ENCODE peak calls at places on chromosomes 2 and 18, in nine cellular contexts. One of them, this sample, is unnamed.

GRCh38 chr2:231922945-231923344 is 3.3 kb downstream of the NPPC start:
- DNase-seq in GM23338: no peak
- DNase-seq in left lung: no peak
- DNase-seq in AG04449: no peak
- DNase-seq in glutamatergic neuron: no peak
- DNase-seq in uterus: no peak
- DNase-seq in activated CD8-positive, alpha-beta T cell treated with anti-CD3 and anti-CD28 coated beads for 36 hours: no peak
- DNase-seq in WTC11: no peak
- DNase-seq in GM10248: no peak
- DNase-seq in this sample: peak

GRCh38 chr2:4780679-4781078 is 911.5 kb upstream of the SOX11 start:
- DNase-seq in AG04449: no peak
- DNase-seq in activated CD8-positive, alpha-beta T cell treated with anti-CD3 and anti-CD28 coated beads for 36 hours: no peak
- DNase-seq in GM10248: no peak
- DNase-seq in GM23338: no peak
- DNase-seq in glutamatergic neuron: no peak
- DNase-seq in uterus: no peak
- DNase-seq in left lung: no peak
- DNase-seq in WTC11: no peak
- DNase-seq in this sample: no peak

GRCh38 chr2:165877565-165878550 is 75.7 kb downstream of the TTC21B start:
- DNase-seq in GM10248: peak
- DNase-seq in activated CD8-positive, alpha-beta T cell treated with anti-CD3 and anti-CD28 coated beads for 36 hours: peak
- DNase-seq in glutamatergic neuron: no peak
- DNase-seq in WTC11: no peak
- DNase-seq in AG04449: peak
- DNase-seq in GM23338: no peak
- DNase-seq in left lung: no peak
- DNase-seq in uterus: no peak
- DNase-seq in this sample: no peak

GRCh38 chr2:26150243-26150642 is 22.6 kb upstream of the GAREM2 start:
- DNase-seq in GM23338: no peak
- DNase-seq in GM10248: no peak
- DNase-seq in left lung: no peak
- DNase-seq in WTC11: no peak
- DNase-seq in AG04449: no peak
- DNase-seq in uterus: no peak
- DNase-seq in activated CD8-positive, alpha-beta T cell treated with anti-CD3 and anti-CD28 coated beads for 36 hours: no peak
- DNase-seq in glutamatergic neuron: no peak
- DNase-seq in this sample: no peak

GRCh38 chr2:88735853-88736252 is 44.4 kb downstream of the RPIA start:
- DNase-seq in AG04449: no peak
- DNase-seq in WTC11: no peak
- DNase-seq in uterus: no peak
- DNase-seq in activated CD8-positive, alpha-beta T cell treated with anti-CD3 and anti-CD28 coated beads for 36 hours: peak
- DNase-seq in left lung: no peak
- DNase-seq in GM23338: no peak
- DNase-seq in glutamatergic neuron: no peak
- DNase-seq in GM10248: no peak
- DNase-seq in this sample: no peak

GRCh38 chr2:110674620-110675555 is 3.0 kb downstream of the BUB1 start:
- DNase-seq in AG04449: no peak
- DNase-seq in left lung: peak
- DNase-seq in WTC11: no peak
- DNase-seq in activated CD8-positive, alpha-beta T cell treated with anti-CD3 and anti-CD28 coated beads for 36 hours: peak
- DNase-seq in GM10248: peak
- DNase-seq in glutamatergic neuron: no peak
- DNase-seq in uterus: no peak
- DNase-seq in GM23338: peak
- DNase-seq in this sample: peak

GRCh38 chr18:10497350-10497749 is 28.5 kb upstream of the NAPG start:
- DNase-seq in GM23338: no peak
- DNase-seq in glutamatergic neuron: no peak
- DNase-seq in GM10248: no peak
- DNase-seq in uterus: no peak
- DNase-seq in left lung: no peak
- DNase-seq in activated CD8-positive, alpha-beta T cell treated with anti-CD3 and anti-CD28 coated beads for 36 hours: no peak
- DNase-seq in WTC11: no peak
- DNase-seq in AG04449: no peak
- DNase-seq in this sample: no peak

GRCh38 chr18:58402247-58402646 is 226.6 kb downstream of the ALPK2 start:
- DNase-seq in glutamatergic neuron: no peak
- DNase-seq in WTC11: no peak
- DNase-seq in GM23338: no peak
- DNase-seq in AG04449: no peak
- DNase-seq in GM10248: no peak
- DNase-seq in uterus: no peak
- DNase-seq in left lung: no peak
- DNase-seq in activated CD8-positive, alpha-beta T cell treated with anti-CD3 and anti-CD28 coated beads for 36 hours: no peak
- DNase-seq in this sample: no peak

GRCh38 chr2:144430722-144431163 is 89.2 kb downstream of the ZEB2 start:
- DNase-seq in left lung: no peak
- DNase-seq in AG04449: no peak
- DNase-seq in uterus: peak
- DNase-seq in GM23338: no peak
- DNase-seq in activated CD8-positive, alpha-beta T cell treated with anti-CD3 and anti-CD28 coated beads for 36 hours: peak
- DNase-seq in GM10248: peak
- DNase-seq in glutamatergic neuron: no peak
- DNase-seq in WTC11: no peak
- DNase-seq in this sample: peak

GRCh38 chr2:104043864-104044263 is 810.1 kb upstream of the POU3F3 start:
- DNase-seq in uterus: no peak
- DNase-seq in AG04449: no peak
- DNase-seq in left lung: peak
- DNase-seq in GM23338: no peak
- DNase-seq in WTC11: no peak
- DNase-seq in glutamatergic neuron: no peak
- DNase-seq in activated CD8-positive, alpha-beta T cell treated with anti-CD3 and anti-CD28 coated beads for 36 hours: no peak
- DNase-seq in GM10248: no peak
- DNase-seq in this sample: no peak

GRCh38 chr2:1686784-1687105 is 57.6 kb downstream of the PXDN start:
- DNase-seq in AG04449: no peak
- DNase-seq in activated CD8-positive, alpha-beta T cell treated with anti-CD3 and anti-CD28 coated beads for 36 hours: no peak
- DNase-seq in glutamatergic neuron: no peak
- DNase-seq in WTC11: no peak
- DNase-seq in left lung: no peak
- DNase-seq in uterus: no peak
- DNase-seq in GM23338: no peak
- DNase-seq in GM10248: no peak
- DNase-seq in this sample: no peak

GRCh38 chr2:8447610-8448221 is 234.1 kb upstream of the ID2 start:
- DNase-seq in left lung: no peak
- DNase-seq in activated CD8-positive, alpha-beta T cell treated with anti-CD3 and anti-CD28 coated beads for 36 hours: no peak
- DNase-seq in GM23338: no peak
- DNase-seq in uterus: no peak
- DNase-seq in AG04449: peak
- DNase-seq in WTC11: no peak
- DNase-seq in GM10248: no peak
- DNase-seq in glutamatergic neuron: no peak
- DNase-seq in this sample: no peak

GRCh38 chr2:136106505-136106904 is 11.4 kb downstream of the CXCR4 start:
- DNase-seq in GM23338: no peak
- DNase-seq in uterus: no peak
- DNase-seq in activated CD8-positive, alpha-beta T cell treated with anti-CD3 and anti-CD28 coated beads for 36 hours: no peak
- DNase-seq in GM10248: no peak
- DNase-seq in AG04449: no peak
- DNase-seq in glutamatergic neuron: no peak
- DNase-seq in left lung: no peak
- DNase-seq in WTC11: no peak
- DNase-seq in this sample: no peak

GRCh38 chr2:11903085-11903484 is 156.7 kb downstream of the LPIN1 start:
- DNase-seq in AG04449: no peak
- DNase-seq in WTC11: no peak
- DNase-seq in uterus: no peak
- DNase-seq in glutamatergic neuron: no peak
- DNase-seq in left lung: no peak
- DNase-seq in GM23338: no peak
- DNase-seq in GM10248: no peak
- DNase-seq in activated CD8-positive, alpha-beta T cell treated with anti-CD3 and anti-CD28 coated beads for 36 hours: no peak
- DNase-seq in this sample: no peak

GRCh38 chr2:10240911-10241610 is 61.6 kb upstream of the HPCAL1 start:
- DNase-seq in uterus: no peak
- DNase-seq in GM23338: no peak
- DNase-seq in activated CD8-positive, alpha-beta T cell treated with anti-CD3 and anti-CD28 coated beads for 36 hours: no peak
- DNase-seq in glutamatergic neuron: peak
- DNase-seq in left lung: peak
- DNase-seq in WTC11: peak
- DNase-seq in AG04449: no peak
- DNase-seq in GM10248: no peak
- DNase-seq in this sample: no peak

GRCh38 chr2:10240161-10240681 is 62.5 kb upstream of the HPCAL1 start:
- DNase-seq in glutamatergic neuron: peak
- DNase-seq in AG04449: no peak
- DNase-seq in GM23338: no peak
- DNase-seq in WTC11: peak
- DNase-seq in GM10248: no peak
- DNase-seq in left lung: no peak
- DNase-seq in activated CD8-positive, alpha-beta T cell treated with anti-CD3 and anti-CD28 coated beads for 36 hours: no peak
- DNase-seq in uterus: no peak
- DNase-seq in this sample: no peak

GRCh38 chr2:10238991-10239485 is 63.7 kb upstream of the HPCAL1 start:
- DNase-seq in GM10248: no peak
- DNase-seq in activated CD8-positive, alpha-beta T cell treated with anti-CD3 and anti-CD28 coated beads for 36 hours: no peak
- DNase-seq in glutamatergic neuron: peak
- DNase-seq in AG04449: no peak
- DNase-seq in uterus: peak
- DNase-seq in GM23338: no peak
- DNase-seq in left lung: no peak
- DNase-seq in WTC11: peak
- DNase-seq in this sample: no peak

GRCh38 chr2:10238396-10238795 is 64.3 kb upstream of the HPCAL1 start:
- DNase-seq in uterus: no peak
- DNase-seq in glutamatergic neuron: peak
- DNase-seq in AG04449: no peak
- DNase-seq in GM23338: no peak
- DNase-seq in GM10248: no peak
- DNase-seq in left lung: no peak
- DNase-seq in activated CD8-positive, alpha-beta T cell treated with anti-CD3 and anti-CD28 coated beads for 36 hours: no peak
- DNase-seq in WTC11: peak
- DNase-seq in this sample: no peak

DNA sequence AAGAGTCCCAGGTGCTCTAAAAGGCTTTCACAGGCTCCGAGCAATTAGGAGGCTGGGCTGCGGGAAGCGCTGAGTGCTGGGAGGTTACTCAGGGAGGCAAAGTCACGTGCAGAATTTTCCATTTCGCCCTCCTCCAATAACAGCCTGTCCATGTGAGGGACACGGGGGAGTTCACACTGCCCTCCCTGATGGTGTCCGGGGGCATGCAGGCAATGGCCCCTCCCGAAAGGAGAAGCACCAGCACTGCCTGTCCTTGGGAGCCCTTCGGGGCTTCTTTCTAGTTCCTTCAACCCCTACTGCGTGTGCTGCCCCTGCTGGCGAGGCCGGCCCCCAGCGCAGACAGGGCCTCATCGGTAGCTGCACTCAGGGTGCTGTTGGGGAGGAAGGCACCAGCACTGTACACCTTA is 63.1 kb upstream of the HPCAL1 start:
- DNase-seq in activated CD8-positive, alpha-beta T cell treated with anti-CD3 and anti-CD28 coated beads for 36 hours: no peak
- DNase-seq in uterus: peak
- DNase-seq in left lung: no peak
- DNase-seq in GM23338: peak
- DNase-seq in WTC11: peak
- DNase-seq in AG04449: no peak
- DNase-seq in GM10248: no peak
- DNase-seq in glutamatergic neuron: peak
- DNase-seq in this sample: no peak
- TF ChIP-seq CTCF in activated CD8-positive, alpha-beta T cell treated with anti-CD3 and anti-CD28 coated beads for 36 hours: no peak
- TF ChIP-seq CTCF in uterus: peak
- TF ChIP-seq CTCF in left lung: no peak
- TF ChIP-seq CTCF in GM23338: peak
- TF ChIP-seq CTCF in WTC11: peak
- TF ChIP-seq CTCF in AG04449: no peak
- TF ChIP-seq CTCF in GM10248: no peak
- TF ChIP-seq CTCF in glutamatergic neuron: no peak
- TF ChIP-seq CTCF in this sample: no peak

DNA sequence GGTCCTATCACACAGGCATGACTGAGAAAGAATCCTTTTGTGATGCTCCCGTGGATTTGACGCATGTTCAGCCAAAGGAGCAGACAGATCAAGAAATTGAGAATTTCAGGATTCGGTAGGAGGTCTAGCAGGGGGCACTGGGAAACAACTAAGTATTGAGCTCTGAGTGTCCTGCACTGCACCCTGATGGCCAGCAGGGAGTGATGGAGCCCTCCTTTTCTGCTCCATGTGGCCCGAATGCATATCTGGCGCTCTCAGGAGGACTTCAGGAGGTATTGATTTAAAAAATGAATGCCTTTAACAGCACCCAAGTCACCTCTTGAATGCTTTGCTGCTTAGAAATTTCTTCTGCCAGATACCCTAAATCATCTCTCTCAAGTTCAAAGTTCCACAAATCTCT is 58.0 kb downstream of the ZNF519 start:
- DNase-seq in activated CD8-positive, alpha-beta T cell treated with anti-CD3 and anti-CD28 coated beads for 36 hours: peak
- DNase-seq in left lung: no peak
- DNase-seq in WTC11: peak
- DNase-seq in GM23338: peak
- DNase-seq in uterus: no peak
- DNase-seq in glutamatergic neuron: no peak
- DNase-seq in GM10248: no peak
- DNase-seq in AG04449: no peak
- DNase-seq in this sample: no peak
- TF ChIP-seq CTCF in activated CD8-positive, alpha-beta T cell treated with anti-CD3 and anti-CD28 coated beads for 36 hours: no peak
- TF ChIP-seq CTCF in left lung: no peak
- TF ChIP-seq CTCF in WTC11: peak
- TF ChIP-seq CTCF in GM23338: peak
- TF ChIP-seq CTCF in uterus: no peak
- TF ChIP-seq CTCF in glutamatergic neuron: no peak
- TF ChIP-seq CTCF in GM10248: no peak
- TF ChIP-seq CTCF in AG04449: peak
- TF ChIP-seq CTCF in this sample: no peak

GRCh38 chr2:197307236-197307932 is 3.2 kb downstream of the ANKRD44 start:
- DNase-seq in uterus: no peak
- DNase-seq in GM10248: no peak
- DNase-seq in activated CD8-positive, alpha-beta T cell treated with anti-CD3 and anti-CD28 coated beads for 36 hours: no peak
- DNase-seq in left lung: no peak
- DNase-seq in GM23338: no peak
- DNase-seq in WTC11: no peak
- DNase-seq in AG04449: no peak
- DNase-seq in glutamatergic neuron: no peak
- DNase-seq in this sample: no peak
- TF ChIP-seq CTCF in uterus: no peak
- TF ChIP-seq CTCF in GM10248: peak
- TF ChIP-seq CTCF in activated CD8-positive, alpha-beta T cell treated with anti-CD3 and anti-CD28 coated beads for 36 hours: no peak
- TF ChIP-seq CTCF in left lung: no peak
- TF ChIP-seq CTCF in GM23338: no peak
- TF ChIP-seq CTCF in WTC11: no peak
- TF ChIP-seq CTCF in AG04449: no peak
- TF ChIP-seq CTCF in glutamatergic neuron: no peak
- TF ChIP-seq CTCF in this sample: no peak

DNA sequence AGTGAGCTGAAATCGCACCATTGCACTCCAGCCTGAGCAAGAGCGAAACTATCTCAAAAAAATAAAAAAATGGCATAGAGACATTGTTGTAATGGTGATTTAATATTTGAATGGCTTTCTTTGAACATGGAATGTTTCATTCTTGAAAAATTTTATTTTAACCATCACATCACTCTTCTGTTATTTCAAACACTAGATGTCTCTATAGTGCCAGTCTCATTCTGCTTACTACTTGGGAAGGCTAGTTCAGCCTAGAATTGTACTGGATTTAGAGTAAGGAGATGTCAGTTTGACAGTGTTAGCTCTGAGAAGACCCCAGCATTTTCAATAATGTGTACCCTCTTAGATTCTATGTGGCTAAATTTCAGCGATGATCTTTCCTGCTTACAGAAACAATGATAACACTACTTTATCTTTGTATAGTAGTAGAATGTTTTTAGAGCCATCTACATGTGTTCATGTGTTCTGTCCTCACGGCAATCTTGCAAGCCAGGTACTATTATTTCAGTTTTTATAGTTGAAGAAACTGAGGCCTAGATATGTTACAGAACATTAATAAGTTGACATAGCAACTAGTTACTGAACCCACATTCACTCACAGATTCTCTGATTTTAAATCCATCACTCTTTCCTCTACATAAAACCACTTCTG is 142.9 kb upstream of the ZSWIM2 start:
- DNase-seq in WTC11: no peak
- DNase-seq in left lung: no peak
- DNase-seq in activated CD8-positive, alpha-beta T cell treated with anti-CD3 and anti-CD28 coated beads for 36 hours: no peak
- DNase-seq in glutamatergic neuron: no peak
- DNase-seq in GM23338: no peak
- DNase-seq in uterus: no peak
- DNase-seq in GM10248: no peak
- DNase-seq in AG04449: no peak
- DNase-seq in this sample: no peak
- TF ChIP-seq CTCF in WTC11: no peak
- TF ChIP-seq CTCF in left lung: no peak
- TF ChIP-seq CTCF in activated CD8-positive, alpha-beta T cell treated with anti-CD3 and anti-CD28 coated beads for 36 hours: no peak
- TF ChIP-seq CTCF in glutamatergic neuron: no peak
- TF ChIP-seq CTCF in GM23338: peak
- TF ChIP-seq CTCF in uterus: no peak
- TF ChIP-seq CTCF in GM10248: no peak
- TF ChIP-seq CTCF in AG04449: no peak
- TF ChIP-seq CTCF in this sample: no peak